ENCODE peak calls at places on chromosomes 13 and 19, in four cellular contexts. L is HepG2, K is H1, M is K562. H is an unnamed sample.

GRCh38 chr19:15640294-15640903 is at the start of gene CYP4F3:
- DNase-seq in L (peak), K (no peak), M (peak), H (no peak)

GRCh38 chr19:4077011-4077382 is 10.3 kb upstream of the ZBTB7A start:
- DNase-seq in L (no peak), K (no peak), M (no peak), H (no peak)

GRCh38 chr19:18814063-18814462 is 17.7 kb upstream of the UPF1 start:
- DNase-seq in L (no peak), K (no peak), M (no peak), H (no peak)

GRCh38 chr19:45815501-45816216 is 551 bp upstream of the RSPH6A start:
- DNase-seq in L (no peak), K (peak), M (no peak), H (peak)

GRCh38 chr19:48750771-48751504 is 1.5 kb downstream of the FUT1 start:
- DNase-seq in L (no peak), K (no peak), M (no peak), H (no peak)

GRCh38 chr13:46603165-46603603 is 50.2 kb downstream of the LRCH1 start:
- DNase-seq in L (peak), K (no peak), M (no peak), H (peak)

GRCh38 chr13:32415019-32415418 is 12.9 kb downstream of the N4BP2L1 start:
- DNase-seq in L (no peak), K (no peak), M (no peak), H (no peak)

GRCh38 chr13:77386880-77387606 is 60.1 kb upstream of the MYCBP2 start:
- DNase-seq in L (no peak), K (no peak), M (no peak), H (no peak)

GRCh38 chr13:23570099-23570926 is at the start of gene TNFRSF19:
- DNase-seq in L (peak), K (no peak), M (no peak), H (peak)

GRCh38 chr19:14536926-14537692 is 7.7 kb downstream of the TECR start:
- DNase-seq in L (no peak), K (peak), M (peak), H (peak)

GRCh38 chr19:15252398-15253018 is 20.3 kb upstream of the EPHX3 start:
- DNase-seq in L (no peak), K (no peak), M (no peak), H (peak)

GRCh38 chr19:56875717-56876116 is 35.2 kb upstream of the PEG3 start:
- DNase-seq in L (peak), K (no peak), M (no peak), H (no peak)

GRCh38 chr19:36605101-36605838 is at the start of gene ZNF382:
- DNase-seq in L (peak), K (no peak), M (no peak), H (peak)

GRCh38 chr13:84571264-84571663 is 689.0 kb upstream of the SLITRK1 start:
- DNase-seq in L (no peak), K (no peak), M (no peak), H (no peak)

GRCh38 chr13:21402586-21403307 is 56.4 kb downstream of the ZDHHC20 start:
- DNase-seq in L (peak), K (no peak), M (no peak), H (peak)

GRCh38 chr13:44280461-44280860 is 93.2 kb upstream of the SERP2 start:
- DNase-seq in L (peak), K (no peak), M (no peak), H (no peak)

GRCh38 chr13:79451500-79451962 is 29.4 kb upstream of the NDFIP2 start:
- DNase-seq in L (no peak), K (no peak), M (peak), H (peak)

GRCh38 chr19:3879656-3880055 is 829 bp upstream of the ATCAY start:
- DNase-seq in L (no peak), K (no peak), M (no peak), H (no peak)

GRCh38 chr13:26628706-26629105 is 71.2 kb downstream of the WASF3 start:
- DNase-seq in L (peak), K (no peak), M (no peak), H (peak)

GRCh38 chr19:39936020-39936419 is 1.6 kb upstream of the FCGBP start:
- DNase-seq in L (no peak), K (no peak), M (no peak), H (no peak)

GRCh38 chr19:46861691-46862503 is 1.1 kb downstream of the ARHGAP35 start:
- DNase-seq in L (no peak), K (no peak), M (no peak), H (peak)

GRCh38 chr13:44710576-44710975 is 134.4 kb upstream of the TSC22D1 start:
- DNase-seq in L (no peak), K (no peak), M (no peak), H (peak)

GRCh38 chr13:66341978-66342377 is 888.2 kb downstream of the PCDH9 start:
- DNase-seq in L (no peak), K (no peak), M (no peak), H (no peak)

GRCh38 chr13:41693434-41693833 is 236.1 kb downstream of the RGCC start:
- DNase-seq in L (no peak), K (no peak), M (no peak), H (no peak)

GRCh38 chr13:49812806-49813205 is 20.3 kb upstream of the KPNA3 start:
- DNase-seq in L (peak), K (no peak), M (no peak), H (no peak)

GRCh38 chr19:53466726-53467125 is 807 bp upstream of the ZNF813 start:
- DNase-seq in L (no peak), K (no peak), M (no peak), H (peak)

GRCh38 chr19:53463263-53463662 is 4.3 kb upstream of the ZNF813 start:
- DNase-seq in L (no peak), K (peak), M (peak), H (peak)

GRCh38 chr19:53467503-53468262 is at the start of gene ZNF813:
- DNase-seq in L (peak), K (peak), M (peak), H (peak)

GRCh38 chr19:53471916-53472315 is 4.4 kb downstream of the ZNF813 start:
- DNase-seq in L (no peak), K (no peak), M (no peak), H (no peak)

GRCh38 chr19:53467138-53467502 is 413 bp upstream of the ZNF813 start:
- DNase-seq in L (no peak), K (no peak), M (peak), H (no peak)
- H3K9ac ChIP-seq in L (peak), K (no peak), M (no peak), H (no peak)

DNA sequence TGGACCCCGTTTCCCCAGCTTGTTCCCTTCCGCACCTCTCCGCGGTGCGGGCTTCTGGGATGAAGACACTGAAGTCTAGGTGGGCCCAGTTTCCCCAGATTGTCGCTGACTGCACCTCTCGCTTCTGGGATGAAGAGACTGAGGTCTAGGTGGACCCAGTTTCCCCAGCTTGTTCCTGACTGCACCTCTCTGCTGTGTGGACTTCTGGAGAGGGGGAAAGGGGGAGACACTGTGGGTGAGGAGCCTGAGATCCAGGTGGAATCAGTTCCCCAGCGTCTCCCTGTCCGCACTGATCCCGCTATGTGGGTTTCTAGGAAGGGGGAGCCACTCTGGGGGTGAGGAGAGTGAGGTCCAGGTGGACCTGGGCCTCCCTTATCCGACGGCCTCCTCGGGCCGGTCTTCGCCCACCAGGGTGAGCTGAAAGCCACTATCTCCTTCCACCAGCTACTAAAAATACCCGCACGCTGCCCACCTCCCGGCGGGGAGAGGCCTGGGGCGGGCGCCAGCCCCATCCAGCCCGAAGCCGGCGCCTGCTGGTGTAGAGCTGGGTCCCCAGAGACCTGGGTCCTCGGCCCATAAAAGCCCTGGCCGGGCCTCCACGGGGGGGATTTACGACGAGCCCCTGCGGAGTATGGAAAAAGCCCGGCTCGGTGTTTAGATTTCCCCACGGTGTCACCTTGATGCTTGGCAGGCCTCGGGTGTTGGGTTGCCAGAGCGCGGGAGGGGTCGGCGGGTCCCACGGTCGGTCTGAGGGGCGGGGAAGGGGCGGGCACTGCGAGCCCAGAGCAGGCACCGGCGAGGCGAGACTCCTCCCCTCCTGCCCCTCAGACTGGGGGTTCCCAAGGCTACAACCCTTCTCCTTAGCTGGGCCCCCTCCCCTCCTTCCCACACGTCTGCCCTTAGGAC is 10.6 kb downstream of the FUT6 start:
- DNase-seq in L (no peak), K (no peak), M (peak), H (peak)
- TF ChIP-seq JUN in L (no peak), K (no peak), M (peak), H (no peak)

DNA sequence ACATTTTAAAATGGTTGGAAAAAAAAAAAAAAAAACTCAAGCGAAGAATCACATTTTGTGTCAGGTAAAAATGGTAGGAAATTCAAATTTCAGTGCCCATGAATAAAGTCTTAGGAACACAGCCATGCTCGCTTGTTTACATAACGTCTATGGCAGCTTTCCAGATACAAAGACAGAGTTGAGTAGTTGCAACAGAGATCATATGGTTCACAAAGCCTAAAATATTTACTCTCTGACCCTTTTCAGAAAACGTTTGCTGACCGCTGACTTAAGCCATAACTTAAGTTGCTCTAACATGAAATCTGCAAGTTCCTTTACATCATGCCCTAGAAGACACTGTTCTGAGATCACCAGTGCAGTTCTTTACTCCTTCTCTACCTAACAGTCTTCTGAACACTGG is 166.4 kb downstream of the DCLK1 start:
- DNase-seq in L (peak), K (no peak), M (no peak), H (peak)
- H3K4me2 ChIP-seq in L (no peak), K (no peak), M (no peak), H (peak)

GRCh38 chr19:38543286-38543806 is 74.4 kb downstream of the MAP4K1 start:
- DNase-seq in L (no peak), K (no peak), M (no peak), H (no peak)
- H3K9ac ChIP-seq in L (no peak), K (no peak), M (peak), H (no peak)

H was measured in endothelial cell of umbilical vein.